ENCODE peak calls at places on chromosomes 3 and 15, in nine cellular contexts. P is sigmoid colon, Z is stomach, X is SK-N-SH, T is ovary, V is A549, A is transverse colon, R is H1, M is suprapubic skin. D is an unnamed sample.

GRCh38 chr3:172464306-172464705 is 16.1 kb upstream of the GHSR start:
- DNase-seq in P (no peak), M (no peak), X (no peak), A (no peak), Z (no peak), R (no peak), T (no peak), V (no peak), D (no peak)

GRCh38 chr3:45677045-45677436 is 12.2 kb upstream of the SACM1L start:
- DNase-seq in V (peak), A (peak), Z (no peak), R (no peak), T (peak), P (peak), M (peak), X (no peak), D (peak)

GRCh38 chr15:89130194-89130593 is 41.9 kb downstream of the ABHD2 start:
- DNase-seq in Z (no peak), R (no peak), T (no peak), V (no peak), M (no peak), P (no peak), X (no peak), A (no peak), D (no peak)

GRCh38 chr3:102415553-102415952 is 19.3 kb upstream of the ZPLD1 start:
- DNase-seq in P (no peak), R (no peak), X (no peak), A (no peak), V (no peak), T (no peak), Z (no peak), M (no peak), D (no peak)

GRCh38 chr3:51311055-51311454 is 74.0 kb upstream of the MANF start:
- DNase-seq in P (no peak), R (no peak), V (peak), Z (no peak), A (no peak), T (no peak), X (peak), M (no peak), D (no peak)

GRCh38 chr3:194869482-194870169 is 183.9 kb downstream of the FAM43A start:
- DNase-seq in X (no peak), T (no peak), R (no peak), V (peak), P (no peak), M (no peak), Z (no peak), A (no peak), D (no peak)

GRCh38 chr3:185815391-185816282 is 9.2 kb downstream of the IGF2BP2 start:
- DNase-seq in M (no peak), A (no peak), X (no peak), T (no peak), Z (no peak), R (no peak), P (no peak), V (no peak), D (no peak)

GRCh38 chr15:62035256-62035908 is 24.9 kb downstream of the VPS13C start:
- DNase-seq in T (no peak), P (no peak), Z (no peak), R (no peak), X (no peak), M (no peak), A (no peak), V (no peak), D (no peak)

GRCh38 chr3:51519848-51520247 is 18.7 kb upstream of the RAD54L2 start:
- DNase-seq in Z (no peak), M (no peak), X (no peak), V (no peak), R (no peak), T (no peak), A (no peak), P (no peak), D (no peak)

GRCh38 chr15:85742186-85742751 is 52.5 kb downstream of the KLHL25 start:
- DNase-seq in T (no peak), V (no peak), X (peak), Z (no peak), A (no peak), P (no peak), M (peak), R (no peak), D (no peak)

GRCh38 chr3:8976540-8977182 is 13.4 kb upstream of the RAD18 start:
- DNase-seq in V (no peak), Z (no peak), A (no peak), R (no peak), T (no peak), X (no peak), P (no peak), M (no peak), D (no peak)

GRCh38 chr3:195319060-195319459 is 48.1 kb upstream of the XXYLT1 start:
- DNase-seq in V (peak), X (no peak), A (no peak), Z (no peak), P (no peak), T (no peak), M (no peak), R (no peak), D (no peak)

GRCh38 chr3:126061301-126062032 is 22.5 kb downstream of the SLC41A3 start:
- DNase-seq in Z (no peak), P (no peak), T (no peak), R (no peak), X (no peak), A (no peak), V (no peak), M (no peak), D (no peak)

GRCh38 chr15:47196057-47196456 is 521.2 kb upstream of the SEMA6D start:
- DNase-seq in A (peak), R (peak), X (peak), P (peak), M (peak), V (peak), T (peak), Z (peak), D (peak)

GRCh38 chr3:45558431-45558830 is 36.1 kb upstream of the LIMD1 start:
- DNase-seq in P (peak), Z (no peak), X (no peak), A (no peak), T (no peak), V (no peak), M (no peak), R (no peak), D (no peak)

GRCh38 chr3:25427155-25428002 is 684 bp upstream of the RARB start:
- DNase-seq in V (peak), Z (no peak), A (no peak), M (no peak), R (no peak), X (peak), T (no peak), P (no peak), D (no peak)

GRCh38 chr3:134545818-134546217 is 60.0 kb downstream of the CEP63 start:
- DNase-seq in V (no peak), T (no peak), M (no peak), A (no peak), P (no peak), R (no peak), Z (no peak), X (no peak), D (no peak)

GRCh38 chr3:161548301-161548700 is 51.7 kb downstream of the OTOL1 start:
- DNase-seq in T (no peak), V (no peak), A (no peak), Z (no peak), P (no peak), M (no peak), R (no peak), X (no peak), D (no peak)

GRCh38 chr3:55453871-55454496 is 33.1 kb downstream of the WNT5A start:
- DNase-seq in A (no peak), Z (no peak), R (no peak), P (no peak), M (no peak), V (no peak), X (no peak), T (no peak), D (no peak)

GRCh38 chr3:166526878-166527277 is 689.7 kb upstream of the BCHE start:
- DNase-seq in A (no peak), R (no peak), P (no peak), M (no peak), X (no peak), Z (no peak), V (no peak), T (no peak), D (no peak)

GRCh38 chr3:38545983-38546382 is 49.8 kb downstream of the EXOG start:
- DNase-seq in M (no peak), R (no peak), P (no peak), A (peak), Z (no peak), V (no peak), X (no peak), T (no peak), D (no peak)

GRCh38 chr3:171417813-171418212 is 42.4 kb downstream of the TNIK start:
- DNase-seq in P (peak), T (no peak), M (no peak), R (no peak), Z (no peak), V (no peak), A (peak), X (no peak), D (no peak)

GRCh38 chr3:123586966-123587365 is 2.1 kb upstream of the HACD2 start:
- DNase-seq in T (no peak), R (no peak), A (no peak), V (no peak), P (no peak), X (no peak), Z (no peak), M (no peak), D (no peak)

GRCh38 chr3:189041482-189042090 is 130.2 kb upstream of the TPRG1 start:
- DNase-seq in R (peak), P (no peak), X (peak), A (peak), Z (peak), V (peak), M (no peak), T (peak), D (no peak)

GRCh38 chr15:30985081-30985531 is 6.3 kb downstream of the MTMR10 start:
- DNase-seq in T (no peak), A (peak), M (no peak), Z (no peak), V (no peak), X (peak), R (no peak), P (no peak), D (peak)

GRCh38 chr3:117629505-117629904 is 919.9 kb downstream of the TUSC7 start:
- DNase-seq in A (no peak), Z (no peak), X (peak), R (no peak), T (no peak), P (no peak), V (no peak), M (no peak), D (no peak)

GRCh38 chr3:190225186-190225692 is 97.0 kb downstream of the CLDN1 start:
- DNase-seq in T (no peak), A (no peak), V (peak), M (no peak), X (peak), R (no peak), P (no peak), Z (no peak), D (no peak)

GRCh38 chr3:71530903-71531535 is 52.5 kb downstream of the FOXP1 start:
- DNase-seq in P (no peak), R (no peak), A (no peak), T (no peak), V (no peak), M (no peak), X (no peak), Z (no peak), D (no peak)

GRCh38 chr3:81936817-81937216 is 175.4 kb upstream of the GBE1 start:
- DNase-seq in M (no peak), R (no peak), Z (no peak), V (no peak), X (no peak), P (no peak), A (no peak), T (no peak), D (no peak)

GRCh38 chr15:94230886-94231727 is at the start of gene MCTP2:
- DNase-seq in Z (peak), V (peak), T (peak), M (peak), R (peak), X (peak), A (peak), P (peak), D (peak)

GRCh38 chr15:98966036-98966787 is 41.4 kb downstream of the PGPEP1L start:
- DNase-seq in R (no peak), T (no peak), V (no peak), M (no peak), Z (no peak), P (no peak), A (no peak), X (no peak), D (no peak)

GRCh38 chr15:57135800-57136199 is 217.4 kb downstream of the TCF12 start:
- DNase-seq in V (no peak), M (no peak), X (no peak), R (no peak), T (no peak), Z (no peak), A (no peak), P (no peak), D (no peak)

GRCh38 chr3:15051531-15051930 is 13.6 kb downstream of the MRPS25 start:
- DNase-seq in X (peak), Z (peak), P (no peak), A (peak), V (peak), M (no peak), R (peak), T (no peak), D (no peak)

GRCh38 chr3:17901893-17902292 is 159.5 kb upstream of the TBC1D5 start:
- DNase-seq in X (no peak), A (no peak), T (no peak), M (no peak), R (no peak), Z (no peak), V (no peak), P (no peak), D (no peak)

GRCh38 chr15:53746101-53746500 is 13.4 kb downstream of the WDR72 start:
- DNase-seq in R (no peak), X (no peak), Z (no peak), A (no peak), V (peak), P (no peak), T (no peak), M (no peak), D (no peak)

GRCh38 chr15:25705430-25706115 is 157.6 kb downstream of the ATP10A start:
- DNase-seq in Z (no peak), R (no peak), A (no peak), X (no peak), M (no peak), P (peak), V (no peak), T (no peak), D (no peak)

GRCh38 chr3:8482960-8483665 is 18.5 kb upstream of the LMCD1 start:
- DNase-seq in A (peak), R (no peak), P (peak), M (peak), T (peak), X (no peak), V (peak), Z (peak), D (peak)

GRCh38 chr15:74245342-74245931 is 9.3 kb downstream of the CCDC33 start:
- DNase-seq in Z (no peak), V (no peak), A (no peak), M (no peak), R (no peak), P (no peak), T (no peak), X (peak), D (no peak)

GRCh38 chr3:48564022-48564421 is 441 bp upstream of the UCN2 start:
- DNase-seq in X (no peak), R (no peak), V (peak), P (peak), Z (peak), M (no peak), A (peak), T (no peak), D (peak)
- TF ChIP-seq CTCF in X (peak), R (no peak), V (no peak), P (no peak), Z (no peak), M (no peak), A (no peak), T (no peak), D (no peak)

GRCh38 chr3:170275832-170276231 is 53.6 kb downstream of the PRKCI start:
- DNase-seq in Z (no peak), X (no peak), R (no peak), T (no peak), V (no peak), M (no peak), A (no peak), P (no peak), D (no peak)

GRCh38 chr3:170277833-170278586 is 55.8 kb downstream of the PRKCI start:
- DNase-seq in R (no peak), A (peak), T (no peak), V (no peak), X (no peak), P (no peak), M (no peak), Z (no peak), D (no peak)

GRCh38 chr3:170274641-170275040 is 52.4 kb downstream of the PRKCI start:
- DNase-seq in R (no peak), P (no peak), V (no peak), Z (no peak), A (no peak), T (no peak), M (no peak), X (no peak), D (no peak)

GRCh38 chr3:170278632-170279031 is 56.4 kb downstream of the PRKCI start:
- DNase-seq in M (no peak), X (no peak), Z (no peak), A (no peak), P (no peak), T (no peak), V (no peak), R (no peak), D (no peak)
- TF ChIP-seq EP300 in M (no peak), X (no peak), Z (no peak), A (no peak), P (no peak), T (no peak), V (no peak), R (no peak), D (no peak)

GRCh38 chr3:146322216-146322615 is 71.3 kb upstream of the PLSCR4 start:
- DNase-seq in A (no peak), T (no peak), M (no peak), R (no peak), X (no peak), Z (no peak), V (no peak), P (no peak), D (no peak)

GRCh38 chr3:146325170-146325569 is 74.3 kb upstream of the PLSCR4 start:
- DNase-seq in V (no peak), T (no peak), X (no peak), A (no peak), P (no peak), Z (no peak), M (no peak), R (no peak), D (no peak)

GRCh38 chr3:146331967-146332366 is 81.1 kb upstream of the PLSCR4 start:
- DNase-seq in T (no peak), A (no peak), P (no peak), X (no peak), R (no peak), V (no peak), M (no peak), Z (no peak), D (no peak)

GRCh38 chr3:146326875-146327543 is 76.1 kb upstream of the PLSCR4 start:
- DNase-seq in M (no peak), X (peak), T (peak), R (no peak), V (peak), P (peak), Z (peak), A (peak), D (peak)
- TF ChIP-seq CTCF in M (no peak), X (peak), T (peak), R (no peak), V (peak), P (peak), Z (peak), A (peak), D (peak)

DNA sequence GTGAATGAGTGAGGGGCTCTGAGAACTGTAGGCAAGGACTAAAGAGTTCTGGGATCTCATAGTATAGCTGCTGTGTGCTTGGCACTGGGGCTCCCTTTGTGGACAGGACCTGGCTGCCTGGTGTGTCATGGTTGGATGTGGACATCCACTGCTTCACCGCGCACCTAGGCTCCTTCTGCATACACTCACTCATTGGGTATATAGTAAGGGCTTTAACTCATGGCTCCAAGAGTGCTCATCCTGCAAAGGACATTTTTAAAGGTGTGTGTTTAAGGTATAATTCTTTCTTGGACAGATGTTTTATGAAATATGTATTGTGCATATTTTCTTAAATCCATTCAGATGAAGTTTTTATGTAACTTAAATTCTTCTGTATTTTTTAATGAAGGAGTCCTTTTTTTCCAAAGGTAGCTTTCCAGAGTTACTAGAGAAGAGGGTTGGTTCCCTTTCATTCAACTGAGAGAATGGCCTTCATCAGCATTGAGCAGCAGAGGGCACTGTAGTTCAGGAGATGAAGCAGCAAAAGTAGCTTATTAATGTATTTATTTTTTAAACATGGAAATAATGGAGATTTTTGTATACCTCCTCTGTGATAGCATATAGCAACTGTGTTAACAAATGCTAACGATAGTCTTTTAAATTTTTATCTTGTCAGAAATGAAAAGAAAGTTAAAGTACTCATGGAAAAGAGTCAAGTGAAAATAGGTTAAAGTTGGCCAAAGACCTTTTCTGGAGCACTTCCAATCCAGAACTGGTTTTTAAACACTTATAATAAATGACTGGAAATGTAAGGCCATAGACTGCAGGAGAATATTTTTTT is 25.2 kb downstream of the OXNAD1 start:
- DNase-seq in P (no peak), X (peak), T (peak), R (no peak), M (no peak), V (peak), Z (peak), A (peak), D (peak)
- TF ChIP-seq EP300 in P (no peak), X (no peak), T (no peak), R (no peak), M (no peak), V (no peak), Z (no peak), A (no peak), D (no peak)

DNA sequence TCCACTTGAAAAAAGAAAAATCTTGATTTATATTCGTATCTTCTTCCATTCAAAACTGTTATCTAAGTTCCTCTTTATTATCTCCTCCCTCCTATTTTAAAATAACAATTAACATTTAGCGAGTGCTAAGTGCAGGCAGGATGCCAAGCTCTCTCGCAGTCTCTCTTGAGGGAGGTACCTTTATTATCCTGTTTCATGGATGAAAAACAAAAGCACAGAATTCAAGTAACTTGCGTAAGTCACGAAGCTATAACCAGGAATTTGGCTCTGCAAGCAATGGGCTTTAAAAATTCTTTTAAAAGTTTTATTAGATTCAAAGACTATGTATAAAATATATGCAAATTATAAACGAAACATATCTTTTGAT is 418.8 kb upstream of the NAALADL2 start:
- DNase-seq in P (peak), X (no peak), A (peak), Z (no peak), V (no peak), M (no peak), T (peak), R (no peak), D (no peak)
- TF ChIP-seq CTCF in P (no peak), X (no peak), A (no peak), Z (no peak), V (no peak), M (no peak), T (no peak), R (no peak), D (no peak)

DNA sequence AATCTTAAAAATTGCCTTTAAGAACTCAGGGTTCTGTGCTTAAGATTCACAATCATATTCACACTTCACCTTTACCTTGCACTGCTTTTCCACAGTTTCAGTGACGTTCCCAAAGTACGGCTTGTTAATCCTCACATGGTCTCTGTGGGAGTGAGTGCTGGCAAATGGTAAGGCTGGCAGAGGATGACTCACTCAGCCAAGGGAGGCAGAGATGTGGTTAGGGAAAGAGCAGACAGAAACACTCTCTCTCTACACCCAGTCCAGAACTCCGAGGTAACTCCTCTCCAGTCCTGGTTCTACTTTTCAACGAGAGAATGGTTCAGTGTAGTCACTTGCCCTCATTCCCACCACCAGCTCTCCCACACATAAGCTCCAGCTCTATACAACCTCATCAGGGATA is 33.1 kb downstream of the RASGRP1 start:
- DNase-seq in T (no peak), M (no peak), R (no peak), P (no peak), X (no peak), A (no peak), Z (no peak), V (no peak), D (no peak)
- TF ChIP-seq EP300 in T (no peak), M (no peak), R (no peak), P (no peak), X (no peak), A (no peak), Z (no peak), V (no peak), D (no peak)

GRCh38 chr3:196788509-196788908 is 48.9 kb downstream of the PAK2 start:
- DNase-seq in X (peak), A (no peak), V (no peak), M (no peak), T (no peak), R (no peak), Z (no peak), P (no peak), D (no peak)
- TF ChIP-seq CTCF in X (no peak), A (no peak), V (no peak), M (no peak), T (no peak), R (no peak), Z (no peak), P (no peak), D (no peak)

D was measured in tibial nerve.